ENCODE peak calls at places on chromosomes 12 and 14, in seven cellular contexts. P is IMR-90, D is H9, Y is mesendoderm, C is mesenchymal stem cell, M is H1, I is neuronal stem cell. Z is an unnamed sample.

GRCh38 chr12:106773286-106773685 is 1.2 kb upstream of the RIC8B start:
- DNase-seq in P (no peak), I (no peak), M (no peak), C (no peak), D (no peak), Y (peak), Z (no peak)

GRCh38 chr12:662541-663292 is 528 bp downstream of the NINJ2 start:
- DNase-seq in Y (no peak), D (no peak), M (no peak), I (no peak), P (no peak), C (no peak), Z (no peak)

GRCh38 chr14:105201928-105202513 is 20.9 kb upstream of the NUDT14 start:
- DNase-seq in D (no peak), P (no peak), I (no peak), Y (no peak), C (no peak), M (no peak), Z (no peak)

GRCh38 chr14:105528197-105528858 is 1.9 kb downstream of the TMEM121 start:
- DNase-seq in C (peak), P (peak), M (no peak), D (peak), I (peak), Y (peak), Z (peak)

GRCh38 chr12:104643921-104644669 is 187.3 kb downstream of the CHST11 start:
- DNase-seq in Y (no peak), C (no peak), I (no peak), D (no peak), M (no peak), P (no peak), Z (no peak)

GRCh38 chr12:50268482-50268881 is 14.8 kb downstream of the LIMA1 start:
- DNase-seq in M (no peak), D (no peak), P (no peak), I (no peak), C (no peak), Y (no peak), Z (no peak)

GRCh38 chr12:64216239-64216638 is 5.9 kb downstream of the KICS2 start:
- DNase-seq in I (no peak), D (no peak), C (no peak), M (no peak), Y (no peak), P (no peak), Z (no peak)

GRCh38 chr12:120642806-120643205 is 2.4 kb downstream of the CABP1 start:
- DNase-seq in C (no peak), P (peak), M (no peak), D (no peak), I (no peak), Y (no peak), Z (no peak)

GRCh38 chr12:102946042-102946441 is 11.4 kb upstream of the ASCL1 start:
- DNase-seq in D (no peak), C (no peak), I (no peak), M (no peak), Y (no peak), P (no peak), Z (no peak)

GRCh38 chr14:75422169-75422568 is 5.7 kb upstream of the JDP2 start:
- DNase-seq in Y (no peak), P (peak), I (no peak), C (peak), D (no peak), M (no peak), Z (peak)

GRCh38 chr14:50726372-50727107 is 58.4 kb upstream of the SAV1 start:
- DNase-seq in C (peak), I (no peak), P (peak), D (no peak), Y (no peak), M (no peak), Z (peak)

GRCh38 chr12:21677204-21677603 is 19.6 kb upstream of the LDHB start:
- DNase-seq in Y (no peak), I (no peak), M (no peak), P (no peak), C (no peak), D (no peak), Z (no peak)
- H3K23ac ChIP-seq in Y (no peak), I (no peak), M (no peak), P (no peak), C (no peak), D (no peak), Z (no peak)

GRCh38 chr14:20624495-20625070 is 16.9 kb downstream of the OR6S1 start:
- DNase-seq in Y (peak), I (no peak), P (peak), C (peak), M (no peak), D (peak), Z (peak)
- H3K9ac ChIP-seq in Y (peak), I (no peak), P (no peak), C (peak), M (no peak), D (no peak), Z (no peak)

GRCh38 chr12:132506328-132506727 is 16.4 kb downstream of the FBRSL1 start:
- DNase-seq in D (no peak), I (no peak), Y (no peak), P (no peak), C (no peak), M (no peak), Z (no peak)
- H3K27ac ChIP-seq in D (no peak), I (no peak), Y (no peak), P (peak), C (peak), M (no peak), Z (no peak)

GRCh38 chr12:49054096-49054495 is 6.5 kb downstream of the KMT2D start:
- DNase-seq in P (no peak), I (no peak), D (no peak), Y (no peak), M (no peak), C (no peak), Z (no peak)

GRCh38 chr12:49052451-49053208 is 8.0 kb downstream of the KMT2D start:
- DNase-seq in Y (no peak), M (no peak), P (no peak), D (no peak), I (no peak), C (no peak), Z (no peak)

GRCh38 chr12:49051373-49051764 is 9.2 kb downstream of the KMT2D start:
- DNase-seq in C (no peak), D (no peak), I (no peak), M (no peak), Y (no peak), P (no peak), Z (no peak)

GRCh38 chr12:49050507-49051372 is 9.9 kb downstream of the KMT2D start:
- DNase-seq in Y (no peak), P (no peak), C (no peak), M (no peak), I (no peak), D (no peak), Z (no peak)

GRCh38 chr12:49051777-49052438 is 8.7 kb downstream of the KMT2D start:
- DNase-seq in D (peak), C (no peak), M (no peak), I (no peak), Y (no peak), P (no peak), Z (no peak)
- H3K23ac ChIP-seq in D (no peak), C (no peak), M (no peak), I (no peak), Y (no peak), P (no peak), Z (no peak)